ENCODE peak calls at places on chromosomes 12 and 14, in five cellular contexts. One of them, this sample, is unnamed.

GRCh38 chr12:49507139-49507538 is 31.7 kb upstream of the KCNH3 start:
- DNase-seq in K562: no peak
- DNase-seq in endothelial cell: no peak
- DNase-seq in skeletal muscle cell: peak; percentile 79
- DNase-seq in activated B cell treated with CpG ODN at 0.5 μM for 24 hours: no peak
- DNase-seq in this sample: no peak

GRCh38 chr12:109264943-109265650 is 44.0 kb downstream of the FOXN4 start:
- DNase-seq in K562: no peak
- DNase-seq in endothelial cell: peak; percentile 26
- DNase-seq in activated B cell treated with CpG ODN at 0.5 μM for 24 hours: no peak
- DNase-seq in skeletal muscle cell: no peak
- DNase-seq in this sample: no peak

GRCh38 chr12:27190761-27191160 is 53.3 kb upstream of the STK38L start:
- DNase-seq in activated B cell treated with CpG ODN at 0.5 μM for 24 hours: no peak
- DNase-seq in endothelial cell: no peak
- DNase-seq in K562: no peak
- DNase-seq in skeletal muscle cell: no peak
- DNase-seq in this sample: peak; percentile 37

GRCh38 chr12:13144266-13144828 is 40.9 kb upstream of the GSG1 start:
- DNase-seq in K562: no peak
- DNase-seq in skeletal muscle cell: no peak
- DNase-seq in activated B cell treated with CpG ODN at 0.5 μM for 24 hours: no peak
- DNase-seq in endothelial cell: no peak
- DNase-seq in this sample: no peak

GRCh38 chr12:70045036-70045435 is 198.2 kb upstream of the CNOT2 start:
- DNase-seq in endothelial cell: no peak
- DNase-seq in skeletal muscle cell: peak; percentile 41
- DNase-seq in K562: no peak
- DNase-seq in activated B cell treated with CpG ODN at 0.5 μM for 24 hours: no peak
- DNase-seq in this sample: no peak

GRCh38 chr12:121996050-121996944 is 25.4 kb upstream of the BCL7A start:
- DNase-seq in endothelial cell: no peak
- DNase-seq in K562: peak; percentile 21
- DNase-seq in skeletal muscle cell: no peak
- DNase-seq in activated B cell treated with CpG ODN at 0.5 μM for 24 hours: no peak
- DNase-seq in this sample: no peak

GRCh38 chr12:39364196-39364595 is 78.7 kb downstream of the KIF21A start:
- DNase-seq in skeletal muscle cell: no peak
- DNase-seq in endothelial cell: no peak
- DNase-seq in activated B cell treated with CpG ODN at 0.5 μM for 24 hours: no peak
- DNase-seq in K562: no peak
- DNase-seq in this sample: no peak

GRCh38 chr12:11863478-11863906 is 207.2 kb upstream of the BCL2L14 start:
- DNase-seq in activated B cell treated with CpG ODN at 0.5 μM for 24 hours: no peak
- DNase-seq in skeletal muscle cell: no peak
- DNase-seq in K562: no peak
- DNase-seq in endothelial cell: no peak
- DNase-seq in this sample: no peak

GRCh38 chr14:20803221-20803620 is 577 bp upstream of the RNASE1 start:
- DNase-seq in endothelial cell: no peak
- DNase-seq in skeletal muscle cell: no peak
- DNase-seq in K562: peak; percentile 65
- DNase-seq in activated B cell treated with CpG ODN at 0.5 μM for 24 hours: no peak
- DNase-seq in this sample: no peak

GRCh38 chr12:117968084-117968789 is 553 bp downstream of the KSR2 start:
- DNase-seq in endothelial cell: no peak
- DNase-seq in activated B cell treated with CpG ODN at 0.5 μM for 24 hours: no peak
- DNase-seq in skeletal muscle cell: no peak
- DNase-seq in K562: no peak
- DNase-seq in this sample: no peak

GRCh38 chr14:38554046-38554445 is 298.2 kb upstream of the CLEC14A start:
- DNase-seq in skeletal muscle cell: no peak
- DNase-seq in endothelial cell: no peak
- DNase-seq in activated B cell treated with CpG ODN at 0.5 μM for 24 hours: no peak
- DNase-seq in K562: no peak
- DNase-seq in this sample: no peak

GRCh38 chr12:120581998-120582397 is 796 bp upstream of the POP5 start:
- DNase-seq in endothelial cell: no peak
- DNase-seq in skeletal muscle cell: no peak
- DNase-seq in K562: peak; percentile 31
- DNase-seq in activated B cell treated with CpG ODN at 0.5 μM for 24 hours: no peak
- DNase-seq in this sample: no peak

GRCh38 chr12:107032266-107032665 is 45.3 kb upstream of the MTERF2 start:
- DNase-seq in activated B cell treated with CpG ODN at 0.5 μM for 24 hours: no peak
- DNase-seq in skeletal muscle cell: no peak
- DNase-seq in K562: peak; percentile 27
- DNase-seq in endothelial cell: no peak
- DNase-seq in this sample: no peak

GRCh38 chr12:47383942-47384341 is 304.2 kb upstream of the AMIGO2 start:
- DNase-seq in endothelial cell: no peak
- DNase-seq in activated B cell treated with CpG ODN at 0.5 μM for 24 hours: no peak
- DNase-seq in skeletal muscle cell: peak; percentile 25
- DNase-seq in K562: no peak
- DNase-seq in this sample: no peak

GRCh38 chr12:127363392-127363791 is 903.6 kb upstream of the TMEM132C start:
- DNase-seq in endothelial cell: no peak
- DNase-seq in skeletal muscle cell: no peak
- DNase-seq in activated B cell treated with CpG ODN at 0.5 μM for 24 hours: no peak
- DNase-seq in K562: peak; percentile 47
- DNase-seq in this sample: no peak

GRCh38 chr12:108333898-108334699 is 5.0 kb downstream of the CMKLR1 start:
- DNase-seq in activated B cell treated with CpG ODN at 0.5 μM for 24 hours: no peak
- DNase-seq in K562: no peak
- DNase-seq in endothelial cell: no peak
- DNase-seq in skeletal muscle cell: peak; percentile 35
- DNase-seq in this sample: peak; percentile 11

GRCh38 chr14:99511421-99512109 is 30.4 kb downstream of the CCNK start:
- DNase-seq in K562: no peak
- DNase-seq in skeletal muscle cell: no peak
- DNase-seq in endothelial cell: no peak
- DNase-seq in activated B cell treated with CpG ODN at 0.5 μM for 24 hours: no peak
- DNase-seq in this sample: no peak

GRCh38 chr12:29609431-29610215 is 112.1 kb upstream of the OVCH1 start:
- DNase-seq in endothelial cell: no peak
- DNase-seq in skeletal muscle cell: no peak
- DNase-seq in activated B cell treated with CpG ODN at 0.5 μM for 24 hours: no peak
- DNase-seq in K562: no peak
- DNase-seq in this sample: no peak

GRCh38 chr12:13661005-13661887 is 320.2 kb downstream of the GRIN2B start:
- DNase-seq in activated B cell treated with CpG ODN at 0.5 μM for 24 hours: no peak
- DNase-seq in K562: peak; percentile 33
- DNase-seq in endothelial cell: peak; percentile 58
- DNase-seq in skeletal muscle cell: peak; percentile 14
- DNase-seq in this sample: peak; percentile 17

GRCh38 chr12:105468464-105468863 is 138.0 kb downstream of the C12orf75 start:
- DNase-seq in activated B cell treated with CpG ODN at 0.5 μM for 24 hours: no peak
- DNase-seq in skeletal muscle cell: no peak
- DNase-seq in K562: no peak
- DNase-seq in endothelial cell: no peak
- DNase-seq in this sample: no peak

GRCh38 chr14:59997496-59997895 is 77.6 kb downstream of the LRRC9 start:
- DNase-seq in endothelial cell: no peak
- DNase-seq in skeletal muscle cell: peak; percentile 29
- DNase-seq in activated B cell treated with CpG ODN at 0.5 μM for 24 hours: no peak
- DNase-seq in K562: no peak
- DNase-seq in this sample: no peak

GRCh38 chr14:57277062-57277461 is 8.3 kb downstream of the AP5M1 start:
- DNase-seq in activated B cell treated with CpG ODN at 0.5 μM for 24 hours: no peak
- DNase-seq in skeletal muscle cell: no peak
- DNase-seq in endothelial cell: no peak
- DNase-seq in K562: no peak
- DNase-seq in this sample: no peak

GRCh38 chr12:6049992-6050391 is 74.5 kb downstream of the VWF start:
- DNase-seq in K562: peak; percentile 14
- DNase-seq in skeletal muscle cell: no peak
- DNase-seq in activated B cell treated with CpG ODN at 0.5 μM for 24 hours: no peak
- DNase-seq in endothelial cell: no peak
- DNase-seq in this sample: no peak

GRCh38 chr12:132056320-132056719 is 87.8 kb downstream of the DDX51 start:
- DNase-seq in activated B cell treated with CpG ODN at 0.5 μM for 24 hours: no peak
- DNase-seq in endothelial cell: no peak
- DNase-seq in skeletal muscle cell: no peak
- DNase-seq in K562: no peak
- DNase-seq in this sample: no peak

GRCh38 chr12:7374423-7375144 is 69.4 kb downstream of the CD163L1 start:
- DNase-seq in activated B cell treated with CpG ODN at 0.5 μM for 24 hours: no peak
- DNase-seq in endothelial cell: peak; percentile 53
- DNase-seq in skeletal muscle cell: no peak
- DNase-seq in K562: peak; percentile 57
- DNase-seq in this sample: no peak

GRCh38 chr14:49249022-49249421 is 337.2 kb downstream of the RPS29 start:
- DNase-seq in endothelial cell: no peak
- DNase-seq in K562: no peak
- DNase-seq in skeletal muscle cell: no peak
- DNase-seq in activated B cell treated with CpG ODN at 0.5 μM for 24 hours: no peak
- DNase-seq in this sample: no peak

GRCh38 chr14:72775923-72776554 is 117.9 kb downstream of the DPF3 start:
- DNase-seq in activated B cell treated with CpG ODN at 0.5 μM for 24 hours: no peak
- DNase-seq in K562: no peak
- DNase-seq in skeletal muscle cell: no peak
- DNase-seq in endothelial cell: no peak
- DNase-seq in this sample: no peak

GRCh38 chr14:30621354-30621953 is 665 bp upstream of the SCFD1 start:
- DNase-seq in K562: peak; percentile 43
- DNase-seq in activated B cell treated with CpG ODN at 0.5 μM for 24 hours: no peak
- DNase-seq in endothelial cell: peak; percentile 11
- DNase-seq in skeletal muscle cell: no peak
- DNase-seq in this sample: no peak

GRCh38 chr12:26523708-26524150 is 309.3 kb downstream of the ITPR2 start:
- DNase-seq in skeletal muscle cell: peak; percentile 71
- DNase-seq in activated B cell treated with CpG ODN at 0.5 μM for 24 hours: no peak
- DNase-seq in K562: no peak
- DNase-seq in endothelial cell: no peak
- DNase-seq in this sample: peak; percentile 76

GRCh38 chr14:55354500-55354899 is 57.1 kb downstream of the ATG14 start:
- DNase-seq in activated B cell treated with CpG ODN at 0.5 μM for 24 hours: no peak
- DNase-seq in K562: peak; percentile 56
- DNase-seq in endothelial cell: peak; percentile 42
- DNase-seq in skeletal muscle cell: no peak
- DNase-seq in this sample: no peak

GRCh38 chr12:32964981-32965585 is 68.5 kb upstream of the PKP2 start:
- DNase-seq in K562: no peak
- DNase-seq in activated B cell treated with CpG ODN at 0.5 μM for 24 hours: no peak
- DNase-seq in skeletal muscle cell: no peak
- DNase-seq in endothelial cell: no peak
- DNase-seq in this sample: no peak

GRCh38 chr12:106425061-106425706 is 67.6 kb downstream of the POLR3B start:
- DNase-seq in endothelial cell: peak; percentile 9
- DNase-seq in skeletal muscle cell: no peak
- DNase-seq in K562: no peak
- DNase-seq in activated B cell treated with CpG ODN at 0.5 μM for 24 hours: no peak
- DNase-seq in this sample: no peak

GRCh38 chr14:59358774-59359173 is 106.4 kb downstream of the GPR135 start:
- DNase-seq in activated B cell treated with CpG ODN at 0.5 μM for 24 hours: no peak
- DNase-seq in skeletal muscle cell: no peak
- DNase-seq in K562: no peak
- DNase-seq in endothelial cell: no peak
- DNase-seq in this sample: no peak

GRCh38 chr12:114396153-114396868 is 9.6 kb downstream of the TBX5 start:
- DNase-seq in K562: no peak
- DNase-seq in skeletal muscle cell: no peak
- DNase-seq in activated B cell treated with CpG ODN at 0.5 μM for 24 hours: no peak
- DNase-seq in endothelial cell: no peak
- DNase-seq in this sample: no peak

GRCh38 chr14:86321151-86321550 is 791.2 kb downstream of the FLRT2 start:
- DNase-seq in activated B cell treated with CpG ODN at 0.5 μM for 24 hours: no peak
- DNase-seq in skeletal muscle cell: no peak
- DNase-seq in endothelial cell: no peak
- DNase-seq in K562: no peak
- DNase-seq in this sample: no peak

GRCh38 chr14:81625343-81625742 is 91.7 kb upstream of the SEL1L start:
- DNase-seq in K562: peak; percentile 12
- DNase-seq in activated B cell treated with CpG ODN at 0.5 μM for 24 hours: no peak
- DNase-seq in skeletal muscle cell: no peak
- DNase-seq in endothelial cell: no peak
- DNase-seq in this sample: no peak

GRCh38 chr14:85535316-85535715 is 5.4 kb downstream of the FLRT2 start:
- DNase-seq in skeletal muscle cell: no peak
- DNase-seq in K562: no peak
- DNase-seq in endothelial cell: no peak
- DNase-seq in activated B cell treated with CpG ODN at 0.5 μM for 24 hours: no peak
- DNase-seq in this sample: no peak

GRCh38 chr12:111826316-111826715 is 15.7 kb upstream of the MAPKAPK5 start:
- DNase-seq in skeletal muscle cell: no peak
- DNase-seq in endothelial cell: no peak
- DNase-seq in K562: no peak
- DNase-seq in activated B cell treated with CpG ODN at 0.5 μM for 24 hours: no peak
- DNase-seq in this sample: no peak

GRCh38 chr14:106790189-106791036 is 1264.0 kb downstream of the TMEM121 start:
- DNase-seq in skeletal muscle cell: no peak
- DNase-seq in endothelial cell: no peak
- DNase-seq in K562: peak; percentile 42
- DNase-seq in activated B cell treated with CpG ODN at 0.5 μM for 24 hours: peak; percentile 83
- DNase-seq in this sample: no peak